ENCODE peak calls at places on chromosomes 11 and 22, in seven cellular contexts. One of them, this sample, is unnamed.

GRCh38 chr22:17130199-17130598 is 9.0 kb upstream of the TMEM121B start:
- DNase-seq in adipocyte: no peak
- DNase-seq in AG10803: peak
- DNase-seq in ACHN: peak
- DNase-seq in GM23248: peak
- DNase-seq in T-helper 9 cell: no peak
- DNase-seq in sciatic nerve: no peak
- DNase-seq in this sample: no peak

GRCh38 chr11:61201476-61201875 is 1.8 kb upstream of the PGA3 start:
- DNase-seq in adipocyte: no peak
- DNase-seq in AG10803: no peak
- DNase-seq in sciatic nerve: peak
- DNase-seq in T-helper 9 cell: no peak
- DNase-seq in ACHN: no peak
- DNase-seq in GM23248: no peak
- DNase-seq in this sample: no peak

GRCh38 chr11:105609832-105610781 is at the start of gene GRIA4:
- DNase-seq in T-helper 9 cell: no peak
- DNase-seq in sciatic nerve: peak
- DNase-seq in AG10803: peak
- DNase-seq in GM23248: peak
- DNase-seq in adipocyte: peak
- DNase-seq in ACHN: peak
- DNase-seq in this sample: peak

GRCh38 chr11:60349990-60350389 is 22.9 kb downstream of the MS4A6E start:
- DNase-seq in T-helper 9 cell: no peak
- DNase-seq in sciatic nerve: no peak
- DNase-seq in GM23248: no peak
- DNase-seq in AG10803: no peak
- DNase-seq in ACHN: no peak
- DNase-seq in adipocyte: no peak
- DNase-seq in this sample: no peak

GRCh38 chr11:122099345-122100045 is 16.5 kb downstream of the BLID start:
- DNase-seq in GM23248: peak
- DNase-seq in adipocyte: peak
- DNase-seq in T-helper 9 cell: no peak
- DNase-seq in ACHN: no peak
- DNase-seq in sciatic nerve: no peak
- DNase-seq in AG10803: peak
- DNase-seq in this sample: no peak

GRCh38 chr11:44306469-44307244 is 3.3 kb downstream of the ALX4 start:
- DNase-seq in sciatic nerve: no peak
- DNase-seq in AG10803: no peak
- DNase-seq in adipocyte: peak
- DNase-seq in T-helper 9 cell: no peak
- DNase-seq in GM23248: no peak
- DNase-seq in ACHN: no peak
- DNase-seq in this sample: no peak

GRCh38 chr22:22800716-22801115 is 86.9 kb upstream of the IGLL5 start:
- DNase-seq in GM23248: peak
- DNase-seq in T-helper 9 cell: no peak
- DNase-seq in adipocyte: no peak
- DNase-seq in ACHN: no peak
- DNase-seq in AG10803: peak
- DNase-seq in sciatic nerve: no peak
- DNase-seq in this sample: peak

GRCh38 chr22:44147821-44148574 is 32.7 kb upstream of the PARVG start:
- DNase-seq in adipocyte: no peak
- DNase-seq in sciatic nerve: no peak
- DNase-seq in AG10803: peak
- DNase-seq in GM23248: peak
- DNase-seq in T-helper 9 cell: no peak
- DNase-seq in ACHN: peak
- DNase-seq in this sample: no peak

GRCh38 chr11:107576497-107577086 is 11.1 kb upstream of the ALKBH8 start:
- DNase-seq in ACHN: peak
- DNase-seq in AG10803: peak
- DNase-seq in sciatic nerve: peak
- DNase-seq in adipocyte: peak
- DNase-seq in T-helper 9 cell: peak
- DNase-seq in GM23248: peak
- DNase-seq in this sample: peak

GRCh38 chr11:100756556-100756955 is 69.5 kb downstream of the ARHGAP42 start:
- DNase-seq in adipocyte: peak
- DNase-seq in ACHN: no peak
- DNase-seq in GM23248: no peak
- DNase-seq in T-helper 9 cell: no peak
- DNase-seq in sciatic nerve: no peak
- DNase-seq in AG10803: no peak
- DNase-seq in this sample: no peak

GRCh38 chr11:3205261-3206127 is 13.1 kb downstream of the MRGPRG start:
- DNase-seq in adipocyte: no peak
- DNase-seq in ACHN: no peak
- DNase-seq in T-helper 9 cell: no peak
- DNase-seq in GM23248: peak
- DNase-seq in sciatic nerve: no peak
- DNase-seq in AG10803: peak
- DNase-seq in this sample: no peak

This sample was measured in AG20443.